ENCODE peak calls at places on chromosomes 16 and 17, in eight cellular contexts. B is activated naive CD4-positive, alpha-beta T cell treated with anti-CD3 and anti-CD28 coated beads, Interleukin-2, amount 10 ng/mL, durations not matched to agents 7 days and 5 days; K is OCI-M1; M is amniotic stem cell; V is NCI-H748 treated with DMSO at 0.1 percent for 48 hours; A is activated CD4-positive, alpha-beta T cell treated with anti-CD3 and anti-CD28 coated beads, Interleukin-2, amount 50 U/mL, for 1 hour; D is neural crest cell; Z is A172. R is an unnamed sample.

GRCh38 chr17:40072481-40073346 is 9.9 kb downstream of the THRA start:
- DNase-seq in K (peak; percentile 78), B (no peak), V (no peak), D (no peak), A (no peak), Z (no peak), M (no peak), R (no peak)

GRCh38 chr17:48162946-48163506 is 55.5 kb downstream of the SNX11 start:
- DNase-seq in K (peak; percentile 53), M (no peak), Z (no peak), A (no peak), V (no peak), D (no peak), B (no peak), R (no peak)

GRCh38 chr16:58960484-58960883 is 226.4 kb upstream of the GOT2 start:
- DNase-seq in B (no peak), A (no peak), V (no peak), K (no peak), D (no peak), Z (no peak), M (no peak), R (no peak)

GRCh38 chr16:82361885-82362284 is 191.9 kb upstream of the MPHOSPH6 start:
- DNase-seq in B (no peak), V (no peak), K (no peak), M (no peak), A (no peak), D (no peak), Z (no peak), R (no peak)

GRCh38 chr17:37770631-37771518 is 26.0 kb upstream of the HNF1B start:
- DNase-seq in A (peak; percentile 21), B (peak; percentile 62), V (peak; percentile 40), D (peak; percentile 61), Z (peak; percentile 70), K (peak; percentile 42), M (peak; percentile 35), R (peak; percentile 35)

GRCh38 chr17:42081516-42082129 is 16.6 kb downstream of the ZNF385C start:
- DNase-seq in M (no peak), V (no peak), Z (no peak), D (no peak), A (no peak), K (no peak), B (no peak), R (no peak)

GRCh38 chr17:39001703-39002637 is 34.8 kb upstream of the FBXO47 start:
- DNase-seq in Z (no peak), V (no peak), K (peak; percentile 49), D (no peak), B (no peak), A (no peak), M (peak; percentile 43), R (peak; percentile 82)

GRCh38 chr17:79926002-79926307 is 86.7 kb upstream of the CBX4 start:
- DNase-seq in A (no peak), K (no peak), B (no peak), D (no peak), M (no peak), Z (no peak), V (no peak), R (no peak)

GRCh38 chr16:50263940-50264929 is 2.1 kb upstream of the ADCY7 start:
- DNase-seq in D (no peak), V (no peak), B (peak; percentile 19), K (peak; percentile 66), A (no peak), Z (no peak), M (no peak), R (peak; percentile 69)

GRCh38 chr16:89232107-89232506 is 14.6 kb downstream of the ZNF778 start:
- DNase-seq in D (no peak), A (no peak), Z (no peak), B (no peak), K (no peak), M (no peak), V (no peak), R (no peak)

GRCh38 chr17:57671546-57672204 is 73.4 kb downstream of the CCDC182 start:
- DNase-seq in B (peak; percentile 79), D (peak; percentile 65), M (peak; percentile 14), A (peak; percentile 67), V (peak; percentile 59), K (peak; percentile 73), Z (peak; percentile 85), R (peak; percentile 91)

GRCh38 chr17:77107506-77108433 is 33.0 kb upstream of the SEC14L1 start:
- DNase-seq in B (no peak), Z (peak; percentile 79), V (no peak), D (no peak), A (peak; percentile 34), M (no peak), K (no peak), R (no peak)

GRCh38 chr16:18792836-18793433 is 2.8 kb upstream of the RPS15A start:
- DNase-seq in D (no peak), V (no peak), Z (peak; percentile 53), M (no peak), A (no peak), B (no peak), K (no peak), R (no peak)

GRCh38 chr17:61474235-61474927 is 22.2 kb downstream of the TBX4 start:
- DNase-seq in V (no peak), Z (no peak), K (no peak), A (no peak), B (no peak), D (no peak), M (no peak), R (no peak)

GRCh38 chr16:52515068-52515671 is 31.8 kb downstream of the TOX3 start:
- DNase-seq in Z (no peak), K (no peak), A (no peak), V (peak; percentile 79), D (no peak), B (no peak), M (no peak), R (no peak)

GRCh38 chr16:61007694-61008093 is 1028.5 kb downstream of the CDH8 start:
- DNase-seq in B (no peak), D (no peak), A (no peak), K (no peak), M (no peak), Z (no peak), V (no peak), R (no peak)

GRCh38 chr17:36818134-36818825 is 119.0 kb upstream of the LHX1 start:
- DNase-seq in D (no peak), V (no peak), A (no peak), M (no peak), K (no peak), Z (no peak), B (no peak), R (no peak)

GRCh38 chr17:35314415-35315216 is 58.8 kb downstream of the SLFN11 start:
- DNase-seq in Z (no peak), A (no peak), D (no peak), B (no peak), V (no peak), K (no peak), M (no peak), R (no peak)

GRCh38 chr17:61862975-61863800 is at the start of gene BRIP1:
- DNase-seq in M (peak; percentile 93), B (peak; percentile 96), A (peak; percentile 84), Z (peak; percentile 97), K (peak; percentile 96), D (peak; percentile 82), V (peak; percentile 79), R (peak; percentile 96)

GRCh38 chr16:85465328-85466307 is 147.5 kb upstream of the GSE1 start:
- DNase-seq in D (no peak), A (no peak), B (no peak), M (no peak), Z (peak; percentile 49), K (no peak), V (no peak), R (no peak)

GRCh38 chr17:17806035-17806434 is 30.8 kb downstream of the SREBF1 start:
- DNase-seq in D (no peak), M (no peak), A (no peak), Z (no peak), K (no peak), V (no peak), B (no peak), R (no peak)

GRCh38 chr16:86566601-86566965 is at the start of gene FOXC2:
- DNase-seq in V (no peak), K (no peak), D (peak; percentile 80), B (peak; percentile 60), A (peak; percentile 49), M (peak; percentile 86), Z (peak; percentile 74), R (no peak)

GRCh38 chr17:15414502-15415348 is 52.7 kb downstream of the CDRT4 start:
- DNase-seq in V (no peak), K (no peak), M (no peak), D (no peak), A (no peak), B (no peak), Z (no peak), R (no peak)

GRCh38 chr16:8476824-8477223 is 113.5 kb downstream of the TMEM114 start:
- DNase-seq in B (no peak), V (no peak), A (no peak), K (no peak), Z (no peak), M (no peak), D (no peak), R (no peak)

GRCh38 chr17:71286625-71287024 is 834.2 kb upstream of the SOX9 start:
- DNase-seq in B (no peak), K (no peak), A (no peak), Z (no peak), M (no peak), V (no peak), D (no peak), R (no peak)

GRCh38 chr16:73663720-73664119 is 615.8 kb upstream of the ZFHX3 start:
- DNase-seq in B (no peak), D (no peak), M (no peak), Z (no peak), A (no peak), K (no peak), V (no peak), R (no peak)

R was measured in NB4.